ENCODE peak calls at places on chromosome 2, in ten cellular contexts. G is ureter; F is activated naive CD8-positive, alpha-beta T cell treated with anti-CD3 and anti-CD28 coated beads, Interleukin-2, amount 50 U/mL, for 24 hours; Y is kidney tubule cell; U is left cardiac atrium; N is GM03348; S is germinal center; C is NCI-H460; R is breast epithelium; M is SHP77. L is an unnamed sample.

GRCh38 chr2:27075219-27075871 is 3.1 kb upstream of the EMILIN1 start:
- DNase-seq in G (no peak), F (peak; percentile 33), Y (no peak), U (peak; percentile 67), N (no peak), S (no peak), C (no peak), R (no peak), M (peak; percentile 69), L (no peak)

GRCh38 chr2:119756837-119757236 is 2.9 kb upstream of the PTPN4 start:
- DNase-seq in G (no peak), F (peak; percentile 53), Y (peak; percentile 77), U (peak; percentile 86), N (peak; percentile 77), S (no peak), C (no peak), R (no peak), M (no peak), L (no peak)

GRCh38 chr2:160522951-160523700 is 29.5 kb upstream of the RBMS1 start:
- DNase-seq in G (no peak), F (no peak), Y (peak; percentile 34), U (no peak), N (peak; percentile 13), S (no peak), C (no peak), R (no peak), M (no peak), L (no peak)

GRCh38 chr2:103132536-103133217 is 370.8 kb downstream of the TMEM182 start:
- DNase-seq in G (no peak), F (peak; percentile 2), Y (no peak), U (no peak), N (no peak), S (no peak), C (no peak), R (no peak), M (no peak), L (no peak)

GRCh38 chr2:10305254-10305635 is 2.5 kb downstream of the HPCAL1 start:
- DNase-seq in G (no peak), F (peak; percentile 60), Y (peak; percentile 48), U (no peak), N (peak; percentile 57), S (no peak), C (no peak), R (no peak), M (no peak), L (no peak)

GRCh38 chr2:201158111-201158929 is 24.6 kb upstream of the CASP10 start:
- DNase-seq in G (no peak), F (peak; percentile 48), Y (peak; percentile 75), U (peak; percentile 75), N (peak; percentile 70), S (peak; percentile 83), C (peak; percentile 85), R (peak; percentile 31), M (peak; percentile 60), L (peak; percentile 81)

GRCh38 chr2:200255549-200255948 is 50.9 kb upstream of the SPATS2L start:
- DNase-seq in G (no peak), F (no peak), Y (no peak), U (no peak), N (no peak), S (no peak), C (no peak), R (no peak), M (no peak), L (no peak)

GRCh38 chr2:70743677-70744076 is 24.3 kb downstream of the ADD2 start:
- DNase-seq in G (no peak), F (no peak), Y (no peak), U (no peak), N (no peak), S (no peak), C (no peak), R (no peak), M (no peak), L (no peak)

GRCh38 chr2:47809903-47810302 is 27.0 kb downstream of the MSH6 start:
- DNase-seq in G (no peak), F (no peak), Y (no peak), U (no peak), N (no peak), S (no peak), C (no peak), R (no peak), M (no peak), L (no peak)

GRCh38 chr2:132033949-132034348 is 127.8 kb downstream of the ANKRD30BL start:
- DNase-seq in G (no peak), F (no peak), Y (no peak), U (no peak), N (no peak), S (no peak), C (no peak), R (no peak), M (no peak), L (no peak)

GRCh38 chr2:46262248-46262938 is 34.8 kb upstream of the EPAS1 start:
- DNase-seq in G (no peak), F (no peak), Y (no peak), U (no peak), N (no peak), S (no peak), C (no peak), R (no peak), M (no peak), L (no peak)

GRCh38 chr2:203783496-203784203 is 77.2 kb downstream of the CD28 start:
- DNase-seq in G (no peak), F (no peak), Y (peak; percentile 17), U (no peak), N (peak; percentile 75), S (no peak), C (no peak), R (no peak), M (no peak), L (no peak)

GRCh38 chr2:173749315-173749714 is 215.9 kb downstream of the SP3 start:
- DNase-seq in G (no peak), F (no peak), Y (peak; percentile 44), U (no peak), N (peak; percentile 17), S (no peak), C (peak; percentile 19), R (no peak), M (no peak), L (no peak)

GRCh38 chr2:238122287-238123217 is 15.9 kb upstream of the KLHL30 start:
- DNase-seq in G (no peak), F (no peak), Y (no peak), U (peak; percentile 14), N (no peak), S (no peak), C (no peak), R (no peak), M (no peak), L (no peak)

GRCh38 chr2:36482576-36483214 is 115.3 kb downstream of the FEZ2 start:
- DNase-seq in G (no peak), F (no peak), Y (peak; percentile 97), U (no peak), N (no peak), S (no peak), C (no peak), R (no peak), M (no peak), L (no peak)

GRCh38 chr2:40482091-40482490 is 30.2 kb upstream of the SLC8A1 start:
- DNase-seq in G (no peak), F (no peak), Y (no peak), U (no peak), N (no peak), S (no peak), C (no peak), R (no peak), M (no peak), L (no peak)

GRCh38 chr2:5725794-5726463 is 33.7 kb downstream of the SOX11 start:
- DNase-seq in G (no peak), F (no peak), Y (peak; percentile 74), U (no peak), N (no peak), S (no peak), C (no peak), R (no peak), M (no peak), L (no peak)

GRCh38 chr2:239959059-239959971 is 65.8 kb downstream of the NDUFA10 start:
- DNase-seq in G (no peak), F (no peak), Y (no peak), U (no peak), N (no peak), S (no peak), C (no peak), R (no peak), M (no peak), L (no peak)

GRCh38 chr2:39757156-39757555 is 21.9 kb downstream of the THUMPD2 start:
- DNase-seq in G (no peak), F (no peak), Y (no peak), U (no peak), N (no peak), S (no peak), C (no peak), R (no peak), M (no peak), L (no peak)

GRCh38 chr2:157441072-157441454 is 2.8 kb downstream of the CYTIP start:
- DNase-seq in G (no peak), F (no peak), Y (no peak), U (no peak), N (no peak), S (peak; percentile 36), C (peak; percentile 73), R (no peak), M (peak; percentile 54), L (no peak)

GRCh38 chr2:221103930-221104329 is 468.2 kb downstream of the EPHA4 start:
- DNase-seq in G (no peak), F (no peak), Y (no peak), U (peak; percentile 74), N (no peak), S (no peak), C (no peak), R (no peak), M (peak; percentile 13), L (no peak)

GRCh38 chr2:185372188-185372587 is 366.4 kb upstream of the FSIP2 start:
- DNase-seq in G (no peak), F (no peak), Y (peak; percentile 47), U (no peak), N (no peak), S (no peak), C (no peak), R (no peak), M (no peak), L (no peak)

GRCh38 chr2:70887550-70888229 is 48.0 kb upstream of the ATP6V1B1 start:
- DNase-seq in G (no peak), F (peak; percentile 58), Y (no peak), U (peak; percentile 49), N (no peak), S (peak; percentile 57), C (no peak), R (no peak), M (no peak), L (peak; percentile 64)

GRCh38 chr2:30450025-30450424 is 3.0 kb downstream of the LCLAT1 start:
- DNase-seq in G (no peak), F (no peak), Y (peak; percentile 6), U (no peak), N (no peak), S (no peak), C (no peak), R (no peak), M (no peak), L (no peak)

GRCh38 chr2:235026137-235026536 is 74.3 kb downstream of the SH3BP4 start:
- DNase-seq in G (peak; percentile 76), F (no peak), Y (peak; percentile 94), U (no peak), N (peak; percentile 57), S (no peak), C (peak; percentile 48), R (peak; percentile 88), M (no peak), L (no peak)

GRCh38 chr2:166365239-166365638 is 10.5 kb downstream of the SCN9A start:
- DNase-seq in G (no peak), F (no peak), Y (no peak), U (no peak), N (no peak), S (no peak), C (no peak), R (no peak), M (no peak), L (no peak)

L was measured in NCI-H526.